ENCODE peak calls at places on chromosome X, in five cellular contexts. One of them, this sample, is unnamed.

GRCh38 chrX:39513836-39514235 is 583.9 kb downstream of the BCOR start:
- DNase-seq in kidney tubule cell: peak
- DNase-seq in MV-4-11: no peak
- DNase-seq in heart right ventricle: no peak
- DNase-seq in stimulated activated CD8-positive, alpha-beta memory T cell treated with anti-CD3 and anti-CD28 coated beads, Interleukin-4, amount 100 ng/mL, for 48 hours: no peak
- DNase-seq in this sample: no peak

GRCh38 chrX:38880460-38880859 is 79.2 kb downstream of the MID1IP1 start:
- DNase-seq in kidney tubule cell: peak
- DNase-seq in stimulated activated CD8-positive, alpha-beta memory T cell treated with anti-CD3 and anti-CD28 coated beads, Interleukin-4, amount 100 ng/mL, for 48 hours: no peak
- DNase-seq in heart right ventricle: no peak
- DNase-seq in MV-4-11: no peak
- DNase-seq in this sample: peak

GRCh38 chrX:6708041-6708440 is 173.1 kb upstream of the VCX3A start:
- DNase-seq in kidney tubule cell: peak
- DNase-seq in heart right ventricle: no peak
- DNase-seq in stimulated activated CD8-positive, alpha-beta memory T cell treated with anti-CD3 and anti-CD28 coated beads, Interleukin-4, amount 100 ng/mL, for 48 hours: no peak
- DNase-seq in MV-4-11: no peak
- DNase-seq in this sample: peak

GRCh38 chrX:19198448-19198847 is 76.2 kb upstream of the ADGRG2 start:
- DNase-seq in heart right ventricle: no peak
- DNase-seq in MV-4-11: no peak
- DNase-seq in kidney tubule cell: no peak
- DNase-seq in stimulated activated CD8-positive, alpha-beta memory T cell treated with anti-CD3 and anti-CD28 coated beads, Interleukin-4, amount 100 ng/mL, for 48 hours: no peak
- DNase-seq in this sample: no peak

GRCh38 chrX:48761674-48762471 is at the start of gene GLOD5:
- DNase-seq in kidney tubule cell: peak
- DNase-seq in MV-4-11: no peak
- DNase-seq in heart right ventricle: no peak
- DNase-seq in stimulated activated CD8-positive, alpha-beta memory T cell treated with anti-CD3 and anti-CD28 coated beads, Interleukin-4, amount 100 ng/mL, for 48 hours: no peak
- DNase-seq in this sample: peak

GRCh38 chrX:38304010-38304409 is 23.3 kb downstream of the RPGR start:
- DNase-seq in MV-4-11: no peak
- DNase-seq in stimulated activated CD8-positive, alpha-beta memory T cell treated with anti-CD3 and anti-CD28 coated beads, Interleukin-4, amount 100 ng/mL, for 48 hours: no peak
- DNase-seq in kidney tubule cell: peak
- DNase-seq in heart right ventricle: no peak
- DNase-seq in this sample: peak

GRCh38 chrX:23332101-23332887 is 2.4 kb upstream of the PTCHD1 start:
- DNase-seq in heart right ventricle: no peak
- DNase-seq in kidney tubule cell: no peak
- DNase-seq in MV-4-11: no peak
- DNase-seq in stimulated activated CD8-positive, alpha-beta memory T cell treated with anti-CD3 and anti-CD28 coated beads, Interleukin-4, amount 100 ng/mL, for 48 hours: no peak
- DNase-seq in this sample: no peak

GRCh38 chrX:102338162-102338561 is 91.2 kb downstream of the NXF2 start:
- DNase-seq in stimulated activated CD8-positive, alpha-beta memory T cell treated with anti-CD3 and anti-CD28 coated beads, Interleukin-4, amount 100 ng/mL, for 48 hours: no peak
- DNase-seq in heart right ventricle: no peak
- DNase-seq in MV-4-11: no peak
- DNase-seq in kidney tubule cell: no peak
- DNase-seq in this sample: no peak

GRCh38 chrX:14496674-14497073 is 32.7 kb upstream of the GLRA2 start:
- DNase-seq in MV-4-11: no peak
- DNase-seq in heart right ventricle: no peak
- DNase-seq in kidney tubule cell: peak
- DNase-seq in stimulated activated CD8-positive, alpha-beta memory T cell treated with anti-CD3 and anti-CD28 coated beads, Interleukin-4, amount 100 ng/mL, for 48 hours: no peak
- DNase-seq in this sample: no peak

GRCh38 chrX:18543738-18544137 is 118.3 kb downstream of the CDKL5 start:
- DNase-seq in stimulated activated CD8-positive, alpha-beta memory T cell treated with anti-CD3 and anti-CD28 coated beads, Interleukin-4, amount 100 ng/mL, for 48 hours: no peak
- DNase-seq in MV-4-11: peak
- DNase-seq in heart right ventricle: no peak
- DNase-seq in kidney tubule cell: no peak
- DNase-seq in this sample: no peak

GRCh38 chrX:9171841-9172240 is 137.9 kb upstream of the FAM9B start:
- DNase-seq in MV-4-11: no peak
- DNase-seq in stimulated activated CD8-positive, alpha-beta memory T cell treated with anti-CD3 and anti-CD28 coated beads, Interleukin-4, amount 100 ng/mL, for 48 hours: no peak
- DNase-seq in heart right ventricle: no peak
- DNase-seq in kidney tubule cell: peak
- DNase-seq in this sample: peak

GRCh38 chrX:34631826-34632225 is 25.3 kb downstream of the TMEM47 start:
- DNase-seq in kidney tubule cell: no peak
- DNase-seq in MV-4-11: no peak
- DNase-seq in heart right ventricle: no peak
- DNase-seq in stimulated activated CD8-positive, alpha-beta memory T cell treated with anti-CD3 and anti-CD28 coated beads, Interleukin-4, amount 100 ng/mL, for 48 hours: no peak
- DNase-seq in this sample: no peak

GRCh38 chrX:120824021-120824420 is 51.6 kb downstream of the CT47B1 start:
- DNase-seq in kidney tubule cell: no peak
- DNase-seq in MV-4-11: no peak
- DNase-seq in heart right ventricle: no peak
- DNase-seq in stimulated activated CD8-positive, alpha-beta memory T cell treated with anti-CD3 and anti-CD28 coated beads, Interleukin-4, amount 100 ng/mL, for 48 hours: no peak
- DNase-seq in this sample: no peak

GRCh38 chrX:120768681-120769080 is 107.0 kb downstream of the CT47B1 start:
- DNase-seq in stimulated activated CD8-positive, alpha-beta memory T cell treated with anti-CD3 and anti-CD28 coated beads, Interleukin-4, amount 100 ng/mL, for 48 hours: no peak
- DNase-seq in heart right ventricle: no peak
- DNase-seq in MV-4-11: no peak
- DNase-seq in kidney tubule cell: peak
- DNase-seq in this sample: peak

GRCh38 chrX:119382606-119383005 is 16.5 kb upstream of the SLC25A43 start:
- DNase-seq in stimulated activated CD8-positive, alpha-beta memory T cell treated with anti-CD3 and anti-CD28 coated beads, Interleukin-4, amount 100 ng/mL, for 48 hours: no peak
- DNase-seq in MV-4-11: no peak
- DNase-seq in heart right ventricle: no peak
- DNase-seq in kidney tubule cell: no peak
- DNase-seq in this sample: no peak

This sample was measured in HT1080.